ENCODE peak calls at places on chromosomes 1 and 21, in eight cellular contexts. Y, E, F, B, C, J, R and Q are unnamed samples.

GRCh38 chr1:37944816-37945215 is 2.0 kb downstream of the INPP5B start:
- DNase-seq in Y (no peak), E (no peak), F (no peak), B (no peak), C (no peak), J (no peak), R (no peak), Q (no peak)

GRCh38 chr1:66176012-66176715 is 357.8 kb upstream of the SGIP1 start:
- DNase-seq in Y (peak; percentile 93), E (no peak), F (no peak), B (no peak), C (no peak), J (no peak), R (no peak), Q (no peak)

GRCh38 chr1:86082183-86082582 is 74.4 kb downstream of the COL24A1 start:
- DNase-seq in Y (peak; percentile 9), E (no peak), F (no peak), B (no peak), C (no peak), J (no peak), R (no peak), Q (peak; percentile 19)

GRCh38 chr1:58896211-58897183 is 112.7 kb upstream of the JUN start:
- DNase-seq in Y (no peak), E (peak; percentile 64), F (peak; percentile 82), B (no peak), C (no peak), J (no peak), R (no peak), Q (no peak)

GRCh38 chr1:46622341-46622740 is 5.7 kb upstream of the MOB3C start:
- DNase-seq in Y (peak; percentile 43), E (peak; percentile 73), F (peak; percentile 60), B (no peak), C (no peak), J (no peak), R (no peak), Q (peak; percentile 81)

GRCh38 chr1:166738873-166739272 is 100.4 kb upstream of the POGK start:
- DNase-seq in Y (no peak), E (peak; percentile 1), F (no peak), B (no peak), C (no peak), J (no peak), R (no peak), Q (no peak)

GRCh38 chr1:21553116-21553926 is 44.1 kb downstream of the ALPL start:
- DNase-seq in Y (no peak), E (peak; percentile 77), F (no peak), B (no peak), C (no peak), J (no peak), R (no peak), Q (no peak)

GRCh38 chr1:182633657-182634281 is 29.6 kb upstream of the RGS16 start:
- DNase-seq in Y (no peak), E (no peak), F (peak; percentile 36), B (no peak), C (no peak), J (no peak), R (no peak), Q (no peak)

GRCh38 chr1:58397187-58397820 is 149.2 kb downstream of the OMA1 start:
- DNase-seq in Y (peak; percentile 5), E (no peak), F (no peak), B (no peak), C (no peak), J (no peak), R (no peak), Q (no peak)

GRCh38 chr1:21308330-21308729 is 18.1 kb upstream of the ECE1 start:
- DNase-seq in Y (no peak), E (no peak), F (no peak), B (no peak), C (no peak), J (no peak), R (no peak), Q (no peak)

GRCh38 chr1:151267760-151268159 is 13.2 kb downstream of the PSMD4 start:
- DNase-seq in Y (no peak), E (no peak), F (no peak), B (no peak), C (peak; percentile 1), J (no peak), R (no peak), Q (no peak)

GRCh38 chr1:198680174-198680871 is 41.5 kb downstream of the PTPRC start:
- DNase-seq in Y (no peak), E (no peak), F (no peak), B (no peak), C (no peak), J (no peak), R (no peak), Q (no peak)

GRCh38 chr1:115976900-115977480 is 677 bp downstream of the SLC22A15 start:
- DNase-seq in Y (no peak), E (no peak), F (peak; percentile 44), B (no peak), C (peak; percentile 78), J (no peak), R (no peak), Q (no peak)

GRCh38 chr1:168520052-168520751 is 23.6 kb downstream of the XCL2 start:
- DNase-seq in Y (no peak), E (peak; percentile 33), F (no peak), B (no peak), C (no peak), J (no peak), R (no peak), Q (no peak)

GRCh38 chr1:183025782-183026774 is 2.9 kb downstream of the LAMC1 start:
- DNase-seq in Y (no peak), E (no peak), F (no peak), B (no peak), C (no peak), J (no peak), R (no peak), Q (no peak)

GRCh38 chr1:48688102-48688760 is 88.5 kb downstream of the BEND5 start:
- DNase-seq in Y (peak; percentile 15), E (peak; percentile 69), F (no peak), B (no peak), C (no peak), J (no peak), R (no peak), Q (peak; percentile 37)

GRCh38 chr21:25964926-25965325 is 205.6 kb downstream of the APP start:
- DNase-seq in Y (no peak), E (no peak), F (no peak), B (no peak), C (no peak), J (no peak), R (no peak), Q (no peak)

GRCh38 chr1:34851431-34852105 is 8.0 kb downstream of the SMIM12 start:
- DNase-seq in Y (no peak), E (no peak), F (peak; percentile 39), B (no peak), C (peak; percentile 88), J (no peak), R (no peak), Q (no peak)

GRCh38 chr1:37092937-37093336 is 58.6 kb upstream of the GRIK3 start:
- DNase-seq in Y (no peak), E (no peak), F (no peak), B (no peak), C (no peak), J (no peak), R (no peak), Q (peak; percentile 33)

GRCh38 chr1:185419718-185420117 is 102.7 kb upstream of the IVNS1ABP start:
- DNase-seq in Y (no peak), E (no peak), F (no peak), B (no peak), C (no peak), J (no peak), R (no peak), Q (no peak)

GRCh38 chr1:13583592-13583963 is at the start of gene PDPN:
- DNase-seq in Y (no peak), E (peak; percentile 94), F (peak; percentile 21), B (no peak), C (peak; percentile 85), J (no peak), R (no peak), Q (no peak)

GRCh38 chr1:97824200-97824599 is 96.6 kb downstream of the DPYD start:
- DNase-seq in Y (no peak), E (no peak), F (no peak), B (no peak), C (no peak), J (no peak), R (no peak), Q (no peak)

GRCh38 chr1:105337427-105337826 is 1587.7 kb downstream of the AMY1C start:
- DNase-seq in Y (no peak), E (no peak), F (no peak), B (no peak), C (no peak), J (no peak), R (no peak), Q (no peak)

GRCh38 chr1:17274186-17275170 is 25.6 kb downstream of the PADI3 start:
- DNase-seq in Y (peak; percentile 69), E (peak; percentile 94), F (peak; percentile 49), B (no peak), C (peak; percentile 87), J (no peak), R (no peak), Q (peak; percentile 69)

GRCh38 chr1:32886828-32887414 is 630 bp downstream of the HPCA start:
- DNase-seq in Y (no peak), E (no peak), F (no peak), B (no peak), C (no peak), J (no peak), R (no peak), Q (no peak)

GRCh38 chr1:208111646-208112200 is 132.5 kb downstream of the PLXNA2 start:
- DNase-seq in Y (no peak), E (no peak), F (no peak), B (no peak), C (no peak), J (no peak), R (no peak), Q (no peak)

GRCh38 chr1:1567831-1568380 is 6.8 kb downstream of the SSU72 start:
- DNase-seq in Y (no peak), E (peak; percentile 57), F (no peak), B (no peak), C (no peak), J (no peak), R (no peak), Q (peak; percentile 58)

GRCh38 chr21:36207577-36208320 is 51.1 kb downstream of the DOP1B start:
- DNase-seq in Y (no peak), E (no peak), F (no peak), B (no peak), C (no peak), J (peak; percentile 58), R (no peak), Q (no peak)

GRCh38 chr1:26399034-26399433 is 11.6 kb upstream of the LIN28A start:
- DNase-seq in Y (no peak), E (no peak), F (no peak), B (no peak), C (no peak), J (no peak), R (no peak), Q (no peak)